ENCODE peak calls at places on chromosomes 6 and 20, in four cellular contexts. O, C, H and L are unnamed samples.
A peak's percentile ranks its signal among the peaks of the same experiment; 100 is the strongest.

GRCh38 chr20:49568491-49569151 is 684 bp upstream of the PTGIS start:
- DNase-seq in O (no peak), C (no peak), H (no peak), L (no peak)

GRCh38 chr20:60170116-60170515 is 211.9 kb downstream of the CDH26 start:
- DNase-seq in O (no peak), C (no peak), H (no peak), L (no peak)

GRCh38 chr20:53692465-53693067 is 98.9 kb upstream of the ZNF217 start:
- DNase-seq in O (no peak), C (no peak), H (no peak), L (no peak)

GRCh38 chr6:154583546-154584188 is 73.2 kb upstream of the CNKSR3 start:
- DNase-seq in O (no peak), C (no peak), H (no peak), L (no peak)

GRCh38 chr20:3203315-3204123 is 963 bp downstream of the DDRGK1 start:
- DNase-seq in O (peak; percentile 12), C (peak; percentile 40), H (peak; percentile 34), L (no peak)

GRCh38 chr6:30711758-30712380 is 5.2 kb downstream of the MDC1 start:
- DNase-seq in O (no peak), C (no peak), H (no peak), L (no peak)

GRCh38 chr6:71457883-71458282 is 169.3 kb downstream of the OGFRL1 start:
- DNase-seq in O (no peak), C (no peak), H (peak; percentile 4), L (peak; percentile 71)

GRCh38 chr6:44548319-44548718 is 160.8 kb downstream of the CDC5L start:
- DNase-seq in O (no peak), C (no peak), H (no peak), L (no peak)

GRCh38 chr6:31901415-31901952 is 402 bp downstream of the ZBTB12 start:
- DNase-seq in O (peak; percentile 71), C (peak; percentile 67), H (peak; percentile 34), L (peak; percentile 55)

GRCh38 chr6:4714961-4715501 is 61.2 kb upstream of the CDYL start:
- DNase-seq in O (no peak), C (no peak), H (no peak), L (no peak)

GRCh38 chr20:3923818-3924217 is 34.6 kb downstream of the PANK2 start:
- DNase-seq in O (no peak), C (no peak), H (no peak), L (no peak)

GRCh38 chr6:26595669-26596269 is 984 bp upstream of the ABT1 start:
- DNase-seq in O (peak; percentile 81), C (peak; percentile 89), H (peak; percentile 92), L (peak; percentile 90)

GRCh38 chr6:31048090-31048489 is 37.8 kb downstream of the MUC22 start:
- DNase-seq in O (no peak), C (no peak), H (no peak), L (no peak)

GRCh38 chr6:82217014-82217621 is 30.4 kb downstream of the IBTK start:
- DNase-seq in O (no peak), C (no peak), H (no peak), L (no peak)

GRCh38 chr20:61385731-61386130 is 133.7 kb downstream of the CDH4 start:
- DNase-seq in O (no peak), C (no peak), H (no peak), L (peak; percentile 32)

GRCh38 chr20:61387204-61387958 is 135.3 kb downstream of the CDH4 start:
- DNase-seq in O (no peak), C (peak; percentile 26), H (no peak), L (no peak)

GRCh38 chr20:61385316-61385715 is 133.3 kb downstream of the CDH4 start:
- DNase-seq in O (no peak), C (no peak), H (no peak), L (peak; percentile 86)

GRCh38 chr20:61389077-61389476 is 137.0 kb downstream of the CDH4 start:
- DNase-seq in O (no peak), C (no peak), H (no peak), L (no peak)

GRCh38 chr20:61387961-61388360 is 135.9 kb downstream of the CDH4 start:
- DNase-seq in O (no peak), C (no peak), H (no peak), L (peak; percentile 19)
- H3K4me3 ChIP-seq in O (no peak overlapping the region), C (no peak overlapping the region), H (no peak overlapping the region), L (no peak overlapping the region)

GRCh38 chr6:167115054-167115453 is 7.8 kb upstream of the CCR6 start:
- DNase-seq in O (no peak), C (no peak), H (no peak), L (no peak)
- H3K4me1 ChIP-seq in O (peaks cover 23% of the 10 kb centered on the region), C (no peaks in the 10 kb centered on the region), H (no peaks in the 10 kb centered on the region), L (no peaks in the 10 kb centered on the region)

GRCh38 chr20:63178889-63179751 is 36.8 kb downstream of the YTHDF1 start:
- DNase-seq in O (peak; percentile 74), C (peak; percentile 22), H (peak; percentile 88), L (no peak)
- H3K4me3 ChIP-seq in O (no peak overlapping the region), C (no peak overlapping the region), H (peak overlapping the region; percentile 42), L (no peak overlapping the region)

GRCh38 chr20:63538204-63539091 is 1.3 kb upstream of the PTK6 start:
- DNase-seq in O (no peak), C (peak; percentile 88), H (peak; percentile 87), L (no peak)
- H3K4me1 ChIP-seq in O (peaks cover 23% of the 10 kb centered on the region), C (peaks cover 34% of the 10 kb centered on the region), H (peaks cover 28% of the 10 kb centered on the region), L (peaks cover 23% of the 10 kb centered on the region)

DNA sequence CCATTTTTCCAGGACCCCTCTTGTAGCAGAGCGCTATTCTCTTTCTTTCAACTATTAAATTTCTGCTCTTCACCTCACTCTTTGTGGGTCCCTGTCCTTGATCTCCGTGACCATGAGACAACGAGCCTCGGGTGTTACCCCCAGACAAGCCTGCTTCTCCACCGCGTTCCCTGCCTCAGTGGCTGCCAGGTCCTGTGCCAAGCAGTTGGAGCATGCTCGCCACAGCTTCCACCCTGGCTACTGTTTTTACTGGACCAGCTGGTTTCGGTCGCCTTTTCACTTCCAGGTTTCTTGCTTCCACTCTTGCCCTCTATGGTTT is 5.7 kb downstream of the TP53RK start:
- DNase-seq in O (no peak), C (no peak), H (no peak), L (no peak)
- H3K4me3 ChIP-seq in O (no peak overlapping the region), C (no peak overlapping the region), H (no peak overlapping the region), L (no peak overlapping the region)